ENCODE peak calls at places on chromosomes 5 and 9, in nine cellular contexts. Y is endothelial cell of umbilical vein, Z is A549, Q is PC-9, K is prostate gland, G is spleen, B is upper lobe of right lung, S is left lung, U is adipocyte. N is an unnamed sample. For H3K4me1, the result is how much of the 10 kb centered on the place peaks cover.

GRCh38 chr9:27528886-27529315 is 713 bp downstream of the MOB3B start:
- DNase-seq in K (peak), Y (peak), Q (no peak), S (peak), G (peak), U (peak), B (peak), Z (peak), N (peak)

GRCh38 chr5:125088522-125089105 is 342.2 kb upstream of the ZNF608 start:
- DNase-seq in U (no peak), S (peak), G (peak), Y (no peak), Z (no peak), B (peak), Q (no peak), K (no peak), N (no peak)

GRCh38 chr9:89721971-89722530 is 117.2 kb downstream of the GADD45G start:
- DNase-seq in Q (no peak), K (no peak), Z (no peak), G (no peak), S (peak), B (no peak), U (no peak), Y (no peak), N (peak)

GRCh38 chr5:37554938-37555337 is 175.8 kb downstream of the WDR70 start:
- DNase-seq in G (no peak), U (no peak), K (no peak), S (no peak), Z (no peak), Y (peak), B (no peak), Q (no peak), N (no peak)

GRCh38 chr5:161176221-161176620 is 324.2 kb upstream of the ATP10B start:
- DNase-seq in S (no peak), Q (no peak), U (no peak), B (no peak), G (no peak), Z (no peak), Y (no peak), K (no peak), N (no peak)

GRCh38 chr5:176817369-176817841 is 7.0 kb downstream of the UNC5A start:
- DNase-seq in S (no peak), U (peak), K (no peak), Q (no peak), Y (no peak), Z (no peak), G (no peak), B (no peak), N (peak)

GRCh38 chr9:114746591-114746990 is 59.2 kb downstream of the TNFSF15 start:
- DNase-seq in S (no peak), Y (no peak), U (peak), Z (no peak), Q (no peak), B (no peak), K (no peak), G (no peak), N (no peak)

GRCh38 chr5:123881791-123882244 is 369.8 kb downstream of the CSNK1G3 start:
- DNase-seq in Y (peak), S (no peak), G (no peak), K (no peak), Q (no peak), Z (no peak), U (peak), B (no peak), N (no peak)

GRCh38 chr5:58987193-58987592 is 404.3 kb downstream of the RAB3C start:
- DNase-seq in G (no peak), K (no peak), S (no peak), B (no peak), Y (no peak), Z (no peak), Q (no peak), U (no peak), N (no peak)

GRCh38 chr9:137368431-137369110 is 54.4 kb downstream of the EXD3 start:
- DNase-seq in B (no peak), Q (no peak), S (no peak), Z (no peak), G (peak), Y (no peak), K (no peak), U (no peak), N (no peak)

GRCh38 chr9:76905661-76905983 is 292 bp downstream of the PRUNE2 start:
- DNase-seq in Q (no peak), Z (no peak), U (peak), B (no peak), Y (no peak), S (no peak), K (no peak), G (no peak), N (no peak)

GRCh38 chr9:125028041-125028440 is 87.2 kb upstream of the GOLGA1 start:
- DNase-seq in Q (no peak), K (no peak), Z (no peak), U (no peak), B (no peak), S (no peak), G (no peak), Y (no peak), N (no peak)

GRCh38 chr9:82354260-82354659 is 365.7 kb downstream of the SPATA31D1 start:
- DNase-seq in S (no peak), G (no peak), K (no peak), Z (no peak), U (peak), Q (no peak), Y (no peak), B (no peak), N (no peak)

GRCh38 chr5:158979749-158980521 is 119.8 kb downstream of the EBF1 start:
- DNase-seq in U (peak), K (peak), Y (peak), G (no peak), Z (peak), S (peak), B (no peak), Q (no peak), N (peak)

GRCh38 chr5:53478411-53479044 is 1.9 kb upstream of the FST start:
- DNase-seq in Z (peak), Y (peak), K (peak), Q (peak), G (peak), S (peak), U (peak), B (no peak), N (peak)

GRCh38 chr5:139451176-139451575 is 11.4 kb downstream of the ECSCR start:
- DNase-seq in K (no peak), B (peak), Y (no peak), G (no peak), U (no peak), S (no peak), Q (no peak), Z (no peak), N (no peak)

GRCh38 chr5:142827934-142828576 is 57.9 kb downstream of the ARHGAP26 start:
- DNase-seq in S (no peak), B (no peak), Z (no peak), K (no peak), U (no peak), G (no peak), Y (no peak), Q (no peak), N (no peak)

GRCh38 chr5:109685916-109686315 is 3.8 kb upstream of the MAN2A1 start:
- DNase-seq in K (no peak), G (no peak), Y (no peak), Z (no peak), U (no peak), B (no peak), Q (no peak), S (no peak), N (no peak)

GRCh38 chr5:150059623-150060022 is 26.7 kb downstream of the CSF1R start:
- DNase-seq in Y (no peak), Q (no peak), Z (no peak), G (no peak), S (no peak), B (no peak), K (no peak), U (no peak), N (no peak)

GRCh38 chr9:101394687-101395086 is 3.7 kb downstream of the MRPL50 start:
- DNase-seq in B (no peak), Q (no peak), U (no peak), S (no peak), Y (no peak), G (no peak), Z (no peak), K (no peak), N (no peak)
- H3K4me1 ChIP-seq in B (under half), Q (under half), U (under half), S (under half), Y (under half), G (under half), Z (under half), K (under half), N (under half)

GRCh38 chr5:141487131-141487530 is 1.8 kb upstream of the PCDHGC5 start:
- DNase-seq in Y (no peak), K (no peak), Q (no peak), S (no peak), Z (no peak), G (no peak), B (no peak), U (no peak), N (no peak)
- H3K4me1 ChIP-seq in Y (under half), K (under half), Q (under half), S (under half), Z (under half), G (under half), B (under half), U (under half), N (under half)

GRCh38 chr9:135985459-135985774 is 24.2 kb upstream of the UBAC1 start:
- DNase-seq in Z (no peak), U (no peak), S (no peak), Q (no peak), G (no peak), K (no peak), Y (no peak), B (no peak), N (no peak)

GRCh38 chr9:135985889-135986288 is 24.7 kb upstream of the UBAC1 start:
- DNase-seq in Q (no peak), Z (no peak), S (no peak), K (no peak), U (no peak), G (no peak), B (no peak), Y (no peak), N (no peak)

GRCh38 chr9:135982499-135983264 is 21.5 kb upstream of the UBAC1 start:
- DNase-seq in Q (no peak), S (peak), Y (no peak), K (no peak), Z (no peak), U (no peak), B (no peak), G (no peak), N (no peak)

GRCh38 chr9:135986605-135987004 is 25.4 kb upstream of the UBAC1 start:
- DNase-seq in U (no peak), Q (no peak), G (no peak), B (no peak), Z (no peak), Y (no peak), S (no peak), K (no peak), N (no peak)

GRCh38 chr9:135983745-135984710 is 22.9 kb upstream of the UBAC1 start:
- DNase-seq in U (no peak), G (no peak), S (no peak), Z (no peak), Y (no peak), Q (no peak), K (no peak), B (no peak), N (no peak)
- H3K4me1 ChIP-seq in U (under half), G (under half), S (under half), Z (under half), Y (under half), Q (under half), K (under half), B (under half), N (under half)

DNA sequence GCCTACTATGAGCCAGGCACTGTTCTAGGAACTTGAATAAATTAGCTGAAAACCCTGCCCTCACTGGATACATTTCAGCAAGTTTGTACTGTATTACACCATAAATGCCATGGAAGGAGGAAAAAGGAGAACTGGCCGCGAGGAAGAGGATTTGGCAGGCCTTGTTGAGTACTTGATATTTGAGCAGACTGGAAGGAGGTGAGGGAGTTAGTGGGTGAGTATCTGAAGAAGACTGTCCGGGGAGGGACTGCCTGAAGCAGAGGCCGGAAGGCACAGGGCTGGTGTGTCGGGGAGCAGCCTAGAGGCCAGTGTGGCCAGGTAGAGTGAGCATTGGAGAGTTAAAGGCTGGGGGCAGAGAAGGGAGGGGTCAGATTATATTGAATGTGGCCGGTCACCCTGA is 4.5 kb downstream of the SNX30 start:
- DNase-seq in U (peak), Z (no peak), G (no peak), Y (no peak), Q (peak), K (no peak), B (no peak), S (no peak), N (no peak)
- H3K4me1 ChIP-seq in U (half or more), Z (under half), G (under half), Y (under half), Q (half or more), K (under half), B (under half), S (under half), N (under half)

GRCh38 chr9:91835632-91836031 is 114.4 kb downstream of the ROR2 start:
- DNase-seq in U (no peak), B (no peak), G (peak), K (no peak), Y (no peak), Z (no peak), S (no peak), Q (no peak), N (no peak)
- H3K4me1 ChIP-seq in U (under half), B (under half), G (under half), K (under half), Y (under half), Z (under half), S (under half), Q (under half), N (half or more)